ENCODE peak calls at places on chromosomes 4 and X, in four cellular contexts. K is GM23248, H is HCT116, T is PC-3. S is an unnamed sample.

GRCh38 chr4:95394733-95395306 is 154.0 kb downstream of the UNC5C start:
- DNase-seq in T (no peak), K (no peak), H (no peak), S (no peak)

GRCh38 chrX:16305187-16305586 is 137.9 kb downstream of the MAGEB17 start:
- DNase-seq in K (no peak), T (peak; percentile 4), H (no peak), S (no peak)

GRCh38 chrX:40243699-40244098 is 145.9 kb upstream of the BCOR start:
- DNase-seq in H (no peak), K (peak; percentile 9), T (no peak), S (no peak)

GRCh38 chr4:169249214-169249973 is 21.4 kb downstream of the SH3RF1 start:
- DNase-seq in T (peak; percentile 82), H (no peak), K (peak; percentile 68), S (peak; percentile 48)

GRCh38 chrX:154998204-154998880 is 24.2 kb downstream of the F8 start:
- DNase-seq in K (no peak), H (no peak), T (no peak), S (no peak)

GRCh38 chrX:150364347-150365050 is 1.4 kb downstream of the MAMLD1 start:
- DNase-seq in H (no peak), K (peak; percentile 54), T (peak; percentile 26), S (peak; percentile 26)

GRCh38 chrX:151754042-151754419 is 19.5 kb downstream of the CNGA2 start:
- DNase-seq in K (peak; percentile 88), H (peak; percentile 10), T (peak; percentile 59), S (no peak)

GRCh38 chr4:184453402-184454160 is 20.8 kb downstream of the IRF2 start:
- DNase-seq in K (peak; percentile 91), T (peak; percentile 42), H (no peak), S (peak; percentile 57)

GRCh38 chr4:67886281-67886680 is 2.5 kb upstream of the TMPRSS11D start:
- DNase-seq in K (peak; percentile 60), H (no peak), T (peak; percentile 53), S (no peak)

GRCh38 chrX:39551748-39552147 is 546.0 kb downstream of the BCOR start:
- DNase-seq in K (no peak), T (no peak), H (no peak), S (no peak)

GRCh38 chrX:37347420-37347819 is 1.7 kb upstream of the PRRG1 start:
- DNase-seq in H (no peak), K (peak; percentile 39), T (no peak), S (peak; percentile 8)

GRCh38 chr4:173195132-173195531 is 26.5 kb downstream of the GALNT7 start:
- DNase-seq in K (no peak), T (no peak), H (no peak), S (no peak)

GRCh38 chrX:11064851-11065600 is 46.1 kb upstream of the HCCS start:
- DNase-seq in K (peak; percentile 81), T (peak; percentile 48), H (no peak), S (no peak)

GRCh38 chr4:158003212-158003611 is 169.6 kb downstream of the GASK1B start:
- DNase-seq in T (no peak), H (no peak), K (no peak), S (no peak)

GRCh38 chr4:150145090-150145949 is 67.1 kb downstream of the DCLK2 start:
- DNase-seq in H (no peak), K (peak; percentile 20), T (peak; percentile 37), S (no peak)

GRCh38 chrX:8867454-8867853 is 66.3 kb upstream of the FAM9A start:
- DNase-seq in K (peak; percentile 44), H (no peak), T (no peak), S (no peak)

GRCh38 chrX:15930585-15930984 is 76.0 kb upstream of the AP1S2 start:
- DNase-seq in K (peak; percentile 36), H (no peak), T (peak; percentile 66), S (peak; percentile 58)

GRCh38 chr4:33746979-33747378 is 2497.3 kb downstream of the ARAP2 start:
- DNase-seq in K (no peak), H (no peak), T (no peak), S (no peak)

GRCh38 chr4:85792576-85792975 is 317.6 kb downstream of the ARHGAP24 start:
- DNase-seq in K (no peak), H (no peak), T (no peak), S (no peak)

GRCh38 chr4:6892190-6892908 is 17.3 kb upstream of the TBC1D14 start:
- DNase-seq in K (peak; percentile 81), T (peak; percentile 39), H (no peak), S (peak; percentile 47)

GRCh38 chr4:38987491-38987890 is 44.7 kb downstream of the TMEM156 start:
- DNase-seq in T (no peak), H (no peak), K (no peak), S (no peak)

GRCh38 chr4:111066887-111067286 is 444.0 kb upstream of the PITX2 start:
- DNase-seq in H (no peak), K (peak; percentile 77), T (no peak), S (no peak)

GRCh38 chrX:71533514-71533849 is 578 bp downstream of the OGT start:
- DNase-seq in K (no peak), H (no peak), T (no peak), S (no peak)

GRCh38 chr4:131063878-131064277 is 1967.9 kb downstream of the C4orf33 start:
- DNase-seq in T (peak; percentile 2), H (no peak), K (no peak), S (no peak)

GRCh38 chr4:128519163-128519810 is 231.7 kb upstream of the PGRMC2 start:
- DNase-seq in H (no peak), T (no peak), K (peak; percentile 33), S (no peak)

GRCh38 chrX:109732780-109733657 is at the start of gene ACSL4:
- DNase-seq in T (peak; percentile 89), H (peak; percentile 42), K (peak; percentile 88), S (peak; percentile 91)

GRCh38 chrX:109732319-109732779 is 708 bp downstream of the ACSL4 start:
- DNase-seq in H (no peak), T (peak; percentile 56), K (peak; percentile 61), S (peak; percentile 8)

GRCh38 chrX:109739625-109740024 is 6.6 kb upstream of the ACSL4 start:
- DNase-seq in T (no peak), H (no peak), K (no peak), S (no peak)

GRCh38 chrX:109735241-109735744 is 2.2 kb upstream of the ACSL4 start:
- DNase-seq in T (no peak), K (no peak), H (no peak), S (no peak)

DNA sequence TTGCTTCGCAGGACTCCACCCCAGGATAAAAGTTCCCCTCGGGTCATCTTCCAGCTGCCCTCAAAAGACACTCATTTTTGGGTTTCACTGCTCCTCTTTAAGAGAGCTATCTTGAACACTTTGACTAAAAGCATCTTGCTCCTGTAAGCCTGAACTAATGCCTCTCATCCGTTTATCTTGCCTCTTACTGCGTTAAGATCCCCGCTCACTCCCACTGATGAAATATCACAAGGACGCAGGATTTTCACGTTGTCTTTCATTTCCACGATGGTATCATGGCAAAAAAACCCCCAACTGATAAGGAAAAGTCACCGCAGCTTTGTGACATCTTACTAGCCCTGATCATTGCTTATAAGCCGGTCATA is 583 bp upstream of the ACSL4 start:
- DNase-seq in H (no peak), T (no peak), K (no peak), S (no peak)
- H2AFZ ChIP-seq in H (no peak overlapping the region), T (peak overlapping the region; percentile 91), K (peak overlapping the region; percentile 93), S (peak overlapping the region; percentile 64)

GRCh38 chr4:108030332-108030731 is 40.6 kb downstream of the HADH start:
- DNase-seq in T (peak; percentile 39), K (peak; percentile 87), H (peak; percentile 16), S (peak; percentile 71)

GRCh38 chr4:108029731-108030130 is 40.0 kb downstream of the HADH start:
- DNase-seq in H (no peak), K (peak; percentile 80), T (peak; percentile 9), S (no peak)

GRCh38 chr4:108029321-108029720 is 39.6 kb downstream of the HADH start:
- DNase-seq in H (no peak), T (no peak), K (no peak), S (no peak)

GRCh38 chr4:108033348-108033747 is 43.7 kb downstream of the HADH start:
- DNase-seq in K (no peak), H (no peak), T (no peak), S (no peak)

DNA sequence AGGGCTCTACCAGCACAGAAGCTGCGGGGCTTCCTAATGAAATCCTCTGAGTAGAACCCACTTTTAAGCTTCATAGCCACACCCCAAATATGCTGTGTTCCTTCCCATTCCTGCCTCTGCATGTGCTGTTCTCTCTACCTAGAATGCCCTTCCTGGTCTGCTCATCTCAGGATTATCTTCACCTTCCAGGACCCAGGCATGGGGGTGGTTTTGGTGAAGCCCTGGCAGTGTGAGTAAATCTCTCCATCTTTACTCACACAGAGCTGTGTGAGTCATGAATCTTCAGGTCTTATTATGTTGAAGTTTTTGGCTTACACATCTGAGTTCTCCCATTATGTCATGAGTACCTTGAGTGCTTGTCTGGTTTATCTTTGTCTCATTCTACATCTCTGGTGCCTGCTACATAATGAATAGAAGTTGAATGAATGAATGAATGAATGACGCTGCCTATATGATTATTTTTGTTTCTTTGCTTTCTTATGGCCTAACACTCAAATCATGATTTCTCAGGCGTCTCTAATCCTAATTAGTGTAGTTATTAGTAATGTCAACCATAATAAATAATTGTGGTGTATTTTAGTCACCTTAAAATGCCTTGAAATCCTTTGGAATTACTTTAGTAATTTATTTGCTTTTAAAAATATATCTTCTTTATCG is 41.9 kb downstream of the HADH start:
- DNase-seq in T (peak; percentile 7), K (peak; percentile 55), H (no peak), S (no peak)
- TF ChIP-seq EZH2phosphoT487 in T (no peak), K (no peak), H (no peak), S (no peak)

GRCh38 chr4:98381306-98381705 is 120.1 kb downstream of the RAP1GDS1 start:
- DNase-seq in K (no peak), T (no peak), H (no peak), S (no peak)

GRCh38 chr4:98374643-98375042 is 113.5 kb downstream of the RAP1GDS1 start:
- DNase-seq in K (no peak), H (no peak), T (no peak), S (no peak)

GRCh38 chr4:98383431-98384106 is 122.4 kb downstream of the RAP1GDS1 start:
- DNase-seq in T (no peak), H (no peak), K (no peak), S (no peak)

DNA sequence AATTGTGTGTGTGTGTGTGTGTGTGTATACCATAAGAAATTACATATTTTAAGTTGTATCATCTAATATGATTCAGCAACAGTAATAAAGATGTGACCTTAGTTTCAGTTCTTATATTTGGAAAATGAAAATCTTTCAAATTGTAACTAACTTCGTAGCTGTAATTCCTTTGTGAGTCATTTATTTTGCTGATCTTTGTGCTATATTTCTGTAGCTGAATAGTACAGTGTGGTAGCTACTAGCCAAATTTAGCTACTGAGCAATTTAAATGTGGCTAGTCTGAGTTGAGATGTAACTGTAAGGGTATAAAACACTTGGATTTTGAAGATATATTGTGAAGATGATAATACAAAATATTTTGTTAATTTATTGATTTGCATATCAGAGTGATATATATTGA is 116.4 kb downstream of the RAP1GDS1 start:
- DNase-seq in K (peak; percentile 63), T (no peak), H (no peak), S (no peak)
- H3K27ac ChIP-seq in K (peak overlapping the region; percentile 62), T (no peak overlapping the region), H (no peak overlapping the region), S (no peak overlapping the region)

DNA sequence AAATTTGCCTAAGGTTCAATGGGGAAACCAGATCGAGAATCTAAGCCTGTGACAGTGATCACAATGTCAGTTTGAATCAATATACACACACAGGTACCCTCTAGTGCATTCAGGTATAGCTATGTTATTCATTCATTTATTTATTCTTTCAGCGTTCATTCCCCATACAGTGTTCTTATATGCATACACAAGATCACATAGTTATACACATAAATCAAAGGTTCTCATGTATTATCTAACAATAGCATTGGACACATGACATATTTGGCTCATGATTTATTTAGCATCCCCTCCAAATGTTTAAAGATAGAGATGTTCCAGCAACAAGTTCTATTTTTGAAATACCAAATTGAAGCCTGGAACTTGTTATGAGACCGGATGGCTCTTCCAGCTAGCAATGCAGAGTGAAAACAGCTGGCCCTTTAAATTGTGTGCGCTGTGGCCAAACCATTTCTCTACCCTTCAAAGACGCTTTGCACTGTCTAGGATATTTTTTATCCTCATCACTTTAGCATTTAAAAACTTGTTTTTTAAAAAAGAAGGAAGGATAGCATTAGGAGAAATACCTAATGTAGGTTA is 131.0 kb downstream of the ATXN3L start:
- DNase-seq in H (no peak), T (no peak), K (no peak), S (no peak)
- H2AFZ ChIP-seq in H (no peak overlapping the region), T (no peak overlapping the region), K (no peak overlapping the region), S (no peak overlapping the region)